ENCODE peak calls at places on chromosomes 5 and 9, in nine cellular contexts. N is nephron progenitor cell; T is sciatic nerve; W is lung microvascular endothelial cell; S is memory B cell; M is RPMI7951; Z is stimulated activated CD4-positive, alpha-beta T cell treated with anti-CD3 and anti-CD28 coated beads, Interleukin-15, amount 100 ng/mL, for 1 hour; K is DMS79; L is cardiac septum. U is an unnamed sample.

GRCh38 chr5:137310051-137310730 is 188.9 kb downstream of the SPOCK1 start:
- DNase-seq in L (no peak), N (no peak), K (no peak), W (peak; percentile 11), S (no peak), T (no peak), Z (no peak), M (peak; percentile 89), U (no peak)

GRCh38 chr5:123916331-123917121 is 404.5 kb downstream of the CSNK1G3 start:
- DNase-seq in M (peak; percentile 80), T (no peak), L (no peak), K (peak; percentile 25), N (no peak), Z (no peak), S (no peak), W (no peak), U (no peak)

GRCh38 chr9:114911167-114911821 is 19.1 kb downstream of the TNFSF8 start:
- DNase-seq in T (no peak), Z (no peak), N (peak; percentile 11), L (no peak), M (peak; percentile 61), K (peak; percentile 43), S (no peak), W (peak; percentile 67), U (no peak)

GRCh38 chr5:50794812-50795211 is 128.4 kb downstream of the PARP8 start:
- DNase-seq in K (no peak), L (no peak), W (no peak), M (no peak), Z (no peak), N (no peak), T (no peak), S (no peak), U (no peak)

GRCh38 chr9:136685792-136686533 is 1.3 kb downstream of the AGPAT2 start:
- DNase-seq in K (no peak), M (no peak), N (peak; percentile 29), Z (no peak), T (no peak), S (no peak), L (no peak), W (no peak), U (no peak)

GRCh38 chr5:12570688-12571087 is 666.4 kb upstream of the CTNND2 start:
- DNase-seq in L (no peak), K (no peak), M (no peak), T (no peak), S (no peak), N (no peak), Z (no peak), W (no peak), U (no peak)

GRCh38 chr5:143931986-143932385 is 120.0 kb downstream of the HMHB1 start:
- DNase-seq in L (no peak), Z (no peak), T (no peak), N (no peak), K (no peak), S (no peak), M (no peak), W (no peak), U (no peak)

GRCh38 chr9:109817846-109818472 is 38.0 kb downstream of the PALM2AKAP2 start:
- DNase-seq in K (no peak), N (peak; percentile 79), Z (no peak), S (peak; percentile 28), M (peak; percentile 96), W (peak; percentile 92), T (peak; percentile 73), L (no peak), U (peak; percentile 47)

GRCh38 chr5:180575571-180575970 is 15.7 kb downstream of the SCGB3A1 start:
- DNase-seq in L (no peak), W (no peak), Z (no peak), K (no peak), S (no peak), M (no peak), N (no peak), T (no peak), U (no peak)

GRCh38 chr9:108444400-108445358 is 411.1 kb downstream of the ACTL7B start:
- DNase-seq in Z (no peak), N (no peak), W (peak; percentile 91), L (no peak), T (no peak), M (peak; percentile 85), S (no peak), K (peak; percentile 13), U (no peak)

GRCh38 chr5:88883059-88883565 is at the start of gene MEF2C:
- DNase-seq in S (peak; percentile 56), K (no peak), L (peak; percentile 87), Z (no peak), W (peak; percentile 90), M (peak; percentile 88), N (peak; percentile 63), T (peak; percentile 80), U (peak; percentile 82)

GRCh38 chr9:133225171-133226011 is 16.3 kb upstream of the OBP2B start:
- DNase-seq in Z (no peak), N (no peak), L (peak; percentile 74), S (no peak), T (peak; percentile 46), W (no peak), K (no peak), M (no peak), U (no peak)

GRCh38 chr5:153907170-153907775 is 131.4 kb downstream of the FAM114A2 start:
- DNase-seq in T (no peak), Z (no peak), K (no peak), S (no peak), L (no peak), M (no peak), N (no peak), W (no peak), U (no peak)

GRCh38 chr9:127449332-127449966 is 1.8 kb downstream of the RPL12 start:
- DNase-seq in M (no peak), L (no peak), Z (no peak), N (no peak), K (no peak), T (no peak), W (no peak), S (no peak), U (no peak)

GRCh38 chr5:179497636-179498365 is 52.6 kb upstream of the RUFY1 start:
- DNase-seq in T (no peak), L (no peak), M (no peak), K (no peak), N (no peak), Z (no peak), W (no peak), S (no peak), U (no peak)

GRCh38 chr5:111676496-111676895 is 80.5 kb downstream of the NREP start:
- DNase-seq in N (no peak), W (no peak), Z (no peak), L (no peak), S (no peak), M (peak; percentile 63), K (no peak), T (no peak), U (no peak)

GRCh38 chr5:84088996-84089395 is 295.7 kb downstream of the EDIL3 start:
- DNase-seq in T (no peak), W (peak; percentile 5), L (no peak), M (peak; percentile 56), S (no peak), Z (no peak), N (no peak), K (no peak), U (no peak)

GRCh38 chr9:123003467-123003866 is 30.0 kb upstream of the GPR21 start:
- DNase-seq in K (no peak), N (no peak), S (no peak), L (no peak), T (no peak), W (peak; percentile 26), Z (no peak), M (no peak), U (no peak)

GRCh38 chr5:122101636-122102285 is 23.7 kb upstream of the LOX start:
- DNase-seq in S (no peak), Z (no peak), T (no peak), M (peak; percentile 45), L (no peak), K (no peak), W (peak; percentile 74), N (no peak), U (no peak)

GRCh38 chr5:37803487-37803886 is 36.4 kb downstream of the GDNF start:
- DNase-seq in K (no peak), M (no peak), T (no peak), N (no peak), L (no peak), Z (no peak), W (no peak), S (no peak), U (no peak)

GRCh38 chr9:136024696-136025316 is 63.6 kb upstream of the UBAC1 start:
- DNase-seq in W (no peak), N (no peak), Z (no peak), T (no peak), M (no peak), K (no peak), L (peak; percentile 47), S (no peak), U (no peak)